ENCODE peak calls at places on chromosomes 4 and X, in eight cellular contexts. C is iPS-NIHi11; V is activated T-cell treated with anti-CD3 and anti-CD28 coated beads for 1 hour; U is transverse colon; O is activated naive CD4-positive, alpha-beta T cell; Z is gastrocnemius medialis; R is GM20000; E is iris pigment epithelial cell. D is an unnamed sample.

GRCh38 chrX:117752745-117753144 is 363.9 kb downstream of the KLHL13 start:
- DNase-seq in R (no peak), C (no peak), U (no peak), V (no peak), E (no peak), Z (no peak), O (no peak), D (no peak)

GRCh38 chrX:38692961-38693360 is 108.3 kb upstream of the MID1IP1 start:
- DNase-seq in V (no peak), C (no peak), Z (no peak), U (no peak), R (no peak), E (peak; percentile 3), O (no peak), D (no peak)

GRCh38 chr4:13546855-13547562 is 2.7 kb upstream of the NKX3-2 start:
- DNase-seq in U (peak; percentile 44), O (no peak), E (no peak), V (no peak), C (peak; percentile 13), Z (no peak), R (peak; percentile 52), D (no peak)

GRCh38 chr4:36159208-36159607 is 85.1 kb downstream of the ARAP2 start:
- DNase-seq in V (no peak), Z (no peak), U (no peak), O (no peak), C (peak; percentile 19), R (no peak), E (no peak), D (no peak)

GRCh38 chr4:59127748-59128147 is 2017.6 kb upstream of the IGFBP7 start:
- DNase-seq in E (no peak), V (no peak), U (no peak), R (no peak), Z (no peak), C (no peak), O (no peak), D (no peak)

GRCh38 chr4:41064953-41065352 is 149.4 kb downstream of the APBB2 start:
- DNase-seq in O (no peak), R (no peak), V (no peak), C (no peak), Z (no peak), E (no peak), U (no peak), D (no peak)

GRCh38 chr4:173855015-173855414 is 325.0 kb upstream of the HAND2 start:
- DNase-seq in Z (no peak), E (peak; percentile 45), V (no peak), R (no peak), O (no peak), U (no peak), C (no peak), D (no peak)

GRCh38 chrX:67563469-67564448 is 19.9 kb downstream of the AR start:
- DNase-seq in C (no peak), E (peak; percentile 79), R (no peak), V (no peak), O (no peak), U (no peak), Z (no peak), D (no peak)

GRCh38 chrX:121579016-121579760 is 531.8 kb downstream of the GLUD2 start:
- DNase-seq in R (peak; percentile 0), V (no peak), O (no peak), U (peak; percentile 10), C (no peak), E (peak; percentile 43), Z (no peak), D (no peak)

GRCh38 chrX:104084063-104084462 is 8.0 kb upstream of the TMSB15C start:
- DNase-seq in R (no peak), V (no peak), Z (no peak), U (no peak), C (no peak), O (no peak), E (no peak), D (no peak)

GRCh38 chrX:53280703-53281320 is 572 bp downstream of the IQSEC2 start:
- DNase-seq in O (no peak), R (no peak), U (peak; percentile 38), V (no peak), E (peak; percentile 51), Z (peak; percentile 8), C (no peak), D (no peak)

GRCh38 chr4:159925770-159926169 is 822.9 kb downstream of the RAPGEF2 start:
- DNase-seq in R (no peak), Z (no peak), C (no peak), U (no peak), E (no peak), V (no peak), O (no peak), D (no peak)

GRCh38 chrX:149374751-149375150 is 130.4 kb downstream of the IDS start:
- DNase-seq in E (peak; percentile 6), V (no peak), Z (no peak), O (no peak), C (no peak), R (no peak), U (no peak), D (no peak)

GRCh38 chrX:55489315-55490009 is at the start of gene USP51:
- DNase-seq in R (peak; percentile 27), V (peak; percentile 4), E (peak; percentile 26), U (peak; percentile 34), C (peak; percentile 40), O (peak; percentile 14), Z (peak; percentile 11), D (peak; percentile 13)

GRCh38 chr4:147682755-147683154 is 1.2 kb downstream of the PRMT9 start:
- DNase-seq in C (no peak), R (no peak), E (peak; percentile 18), Z (no peak), U (no peak), O (no peak), V (no peak), D (no peak)

GRCh38 chrX:153963546-153963945 is 8.1 kb downstream of the HCFC1 start:
- DNase-seq in E (no peak), U (no peak), R (no peak), Z (no peak), V (no peak), C (no peak), O (no peak), D (no peak)

GRCh38 chr4:80313627-80314026 is 21.9 kb upstream of the CFAP299 start:
- DNase-seq in E (no peak), Z (no peak), C (no peak), V (no peak), U (no peak), R (no peak), O (no peak), D (no peak)